ENCODE peak calls at places on chromosome 2, in eight cellular contexts. I, M, K, H, S, J, Q and E are unnamed samples.

GRCh38 chr2:26008851-26009566 is 24.9 kb upstream of the RAB10 start:
- DNase-seq in I (peak; percentile 72), M (no peak), K (peak; percentile 73), H (peak; percentile 43), S (peak; percentile 84), J (no peak), Q (peak; percentile 64), E (peak; percentile 79)

GRCh38 chr2:75294362-75294761 is 95.0 kb upstream of the TACR1 start:
- DNase-seq in I (no peak), M (no peak), K (no peak), H (no peak), S (no peak), J (no peak), Q (no peak), E (no peak)

GRCh38 chr2:148963461-148963860 is 75.0 kb upstream of the LYPD6B start:
- DNase-seq in I (no peak), M (no peak), K (no peak), H (no peak), S (no peak), J (no peak), Q (no peak), E (no peak)

GRCh38 chr2:7165736-7166135 is 248.5 kb downstream of the RNF144A start:
- DNase-seq in I (no peak), M (no peak), K (no peak), H (no peak), S (no peak), J (no peak), Q (no peak), E (no peak)

GRCh38 chr2:223759569-223760430 is 77.6 kb downstream of the AP1S3 start:
- DNase-seq in I (no peak), M (no peak), K (no peak), H (peak; percentile 86), S (no peak), J (no peak), Q (peak; percentile 42), E (no peak)

GRCh38 chr2:173983414-173983871 is 18.3 kb upstream of the SP3 start:
- DNase-seq in I (no peak), M (no peak), K (no peak), H (no peak), S (no peak), J (no peak), Q (no peak), E (no peak)

GRCh38 chr2:208359632-208359986 is 47.0 kb upstream of the PTH2R start:
- DNase-seq in I (no peak), M (peak; percentile 62), K (no peak), H (no peak), S (peak; percentile 86), J (no peak), Q (no peak), E (no peak)

GRCh38 chr2:222899413-222900181 is 38.8 kb downstream of the ACSL3 start:
- DNase-seq in I (no peak), M (no peak), K (no peak), H (no peak), S (no peak), J (no peak), Q (no peak), E (no peak)

GRCh38 chr2:157258520-157259326 is 1.2 kb downstream of the GALNT5 start:
- DNase-seq in I (peak; percentile 43), M (no peak), K (peak; percentile 39), H (no peak), S (no peak), J (peak; percentile 46), Q (no peak), E (no peak)

GRCh38 chr2:28355521-28356094 is 37.0 kb upstream of the FOSL2 start:
- DNase-seq in I (no peak), M (no peak), K (peak; percentile 92), H (no peak), S (peak; percentile 88), J (peak; percentile 96), Q (peak; percentile 96), E (peak; percentile 82)

GRCh38 chr2:47300081-47300480 is 102.9 kb upstream of the MSH2 start:
- DNase-seq in I (no peak), M (no peak), K (no peak), H (no peak), S (no peak), J (no peak), Q (no peak), E (no peak)

GRCh38 chr2:240324312-240325005 is 111.0 kb upstream of the GPC1 start:
- DNase-seq in I (no peak), M (no peak), K (no peak), H (no peak), S (no peak), J (no peak), Q (no peak), E (no peak)

GRCh38 chr2:223041527-223042109 is 10.4 kb upstream of the KCNE4 start:
- DNase-seq in I (peak; percentile 46), M (peak; percentile 6), K (peak; percentile 74), H (peak; percentile 71), S (no peak), J (peak; percentile 66), Q (peak; percentile 92), E (peak; percentile 88)

GRCh38 chr2:233051241-233052149 is 8.6 kb upstream of the INPP5D start:
- DNase-seq in I (no peak), M (peak; percentile 81), K (no peak), H (no peak), S (peak; percentile 87), J (peak; percentile 41), Q (peak; percentile 89), E (no peak)

GRCh38 chr2:124534015-124534414 is 508.9 kb downstream of the CNTNAP5 start:
- DNase-seq in I (no peak), M (no peak), K (no peak), H (no peak), S (no peak), J (no peak), Q (no peak), E (no peak)

GRCh38 chr2:238814815-238815214 is 33.1 kb upstream of the TWIST2 start:
- DNase-seq in I (no peak), M (no peak), K (no peak), H (no peak), S (no peak), J (no peak), Q (no peak), E (no peak)

GRCh38 chr2:160792837-160793236 is 299.2 kb upstream of the RBMS1 start:
- DNase-seq in I (no peak), M (no peak), K (no peak), H (no peak), S (no peak), J (no peak), Q (no peak), E (no peak)

GRCh38 chr2:226782092-226782713 is 17.4 kb downstream of the IRS1 start:
- DNase-seq in I (no peak), M (no peak), K (no peak), H (no peak), S (no peak), J (no peak), Q (no peak), E (no peak)

GRCh38 chr2:458431-458827 is 170.5 kb upstream of the ALKAL2 start:
- DNase-seq in I (no peak), M (no peak), K (no peak), H (no peak), S (no peak), J (no peak), Q (no peak), E (no peak)

GRCh38 chr2:457792-458430 is 170.0 kb upstream of the ALKAL2 start:
- DNase-seq in I (no peak), M (no peak), K (no peak), H (no peak), S (no peak), J (no peak), Q (no peak), E (no peak)

GRCh38 chr2:457287-457686 is 169.4 kb upstream of the ALKAL2 start:
- DNase-seq in I (no peak), M (no peak), K (no peak), H (no peak), S (no peak), J (no peak), Q (no peak), E (no peak)

GRCh38 chr2:464562-465309 is 176.8 kb upstream of the ALKAL2 start:
- DNase-seq in I (no peak), M (no peak), K (no peak), H (no peak), S (no peak), J (no peak), Q (no peak), E (no peak)

DNA sequence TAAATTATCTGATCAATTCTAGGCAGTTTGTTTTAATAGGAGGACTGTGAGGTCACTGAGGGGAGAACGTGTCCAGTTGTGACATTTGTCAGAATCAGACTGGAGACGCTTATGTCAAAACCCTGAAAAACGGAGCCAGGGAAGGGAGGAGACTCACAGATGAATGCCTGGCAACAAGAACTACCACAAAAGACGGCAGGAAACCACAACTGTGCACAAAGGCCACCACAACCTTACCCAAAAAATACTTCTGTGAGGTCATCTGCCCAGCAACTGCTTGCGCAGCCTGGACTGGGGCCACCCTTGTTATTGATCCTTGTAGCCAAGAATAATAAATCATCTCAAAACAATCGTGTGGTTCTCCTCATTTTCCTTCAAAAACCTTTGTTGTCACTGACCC is 173.0 kb upstream of the ALKAL2 start:
- DNase-seq in I (peak; percentile 16), M (no peak), K (no peak), H (no peak), S (no peak), J (no peak), Q (no peak), E (no peak)
- H3K9me3 ChIP-seq in I (no peaks in the 10 kb centered on the region), M (no peaks in the 10 kb centered on the region), K (no peaks in the 10 kb centered on the region), H (no peaks in the 10 kb centered on the region), S (no peaks in the 10 kb centered on the region), J (no peaks in the 10 kb centered on the region), Q (no peaks in the 10 kb centered on the region), E (no peaks in the 10 kb centered on the region)

GRCh38 chr2:97870396-97870843 is 125.3 kb downstream of the TMEM131 start:
- DNase-seq in I (no peak), M (no peak), K (no peak), H (peak; percentile 79), S (no peak), J (peak; percentile 12), Q (peak; percentile 33), E (no peak)
- TF ChIP-seq POLR2AphosphoS5 in I (no peak), M (no peak), K (no peak), H (peak; percentile 70), S (peak; percentile 82), J (no peak), Q (peak; percentile 43), E (no peak)

DNA sequence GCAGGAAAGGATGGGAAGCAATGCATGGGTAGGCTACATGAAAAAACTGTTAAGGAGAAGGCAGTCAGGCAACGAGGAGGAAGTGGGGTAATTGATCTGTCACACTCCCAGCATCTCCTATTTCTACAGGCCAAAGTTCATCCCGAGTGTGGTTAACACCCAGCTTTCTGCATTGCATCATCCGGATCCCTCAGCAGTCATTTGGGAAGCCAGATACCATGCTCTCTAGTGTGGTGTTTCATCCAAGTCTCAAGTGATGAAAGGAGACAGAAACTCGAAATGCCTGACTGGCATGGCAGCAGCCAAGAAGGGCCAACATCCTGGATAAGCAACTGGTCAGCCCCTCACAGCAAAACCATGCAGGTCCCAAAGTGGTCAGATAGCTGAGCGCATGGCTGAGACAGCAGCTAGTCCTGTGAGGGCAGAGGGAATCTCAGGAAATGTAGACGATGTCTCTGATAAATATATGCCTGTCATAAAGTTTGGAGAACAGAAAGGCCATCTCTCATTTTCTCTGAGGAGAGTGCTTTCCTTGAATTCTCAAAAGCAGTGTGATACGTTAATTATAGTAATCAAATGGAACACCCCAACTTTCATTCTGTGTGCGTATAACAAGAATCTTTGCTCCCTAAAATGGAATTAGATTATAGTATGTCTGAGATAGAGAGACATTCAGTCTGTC is 24.8 kb upstream of the HNRNPA3 start:
- DNase-seq in I (peak; percentile 51), M (no peak), K (no peak), H (peak; percentile 45), S (no peak), J (no peak), Q (no peak), E (no peak)
- TF ChIP-seq POLR2A in I (no peak), M (no peak), K (no peak), H (no peak), S (no peak), J (no peak), Q (no peak), E (no peak)

GRCh38 chr2:216300921-216301320 is 71.4 kb downstream of the MARCHF4 start:
- DNase-seq in I (no peak), M (no peak), K (no peak), H (no peak), S (no peak), J (no peak), Q (no peak), E (no peak)
- H3K9me3 ChIP-seq in I (no peaks in the 10 kb centered on the region), M (no peaks in the 10 kb centered on the region), K (no peaks in the 10 kb centered on the region), H (no peaks in the 10 kb centered on the region), S (no peaks in the 10 kb centered on the region), J (no peaks in the 10 kb centered on the region), Q (no peaks in the 10 kb centered on the region), E (no peaks in the 10 kb centered on the region)